ENCODE peak calls at places on chromosome 1, in five cellular contexts. M is iPS-NIHi11; U is CD4-positive, alpha-beta memory T cell; E is NCI-H2081; R is head of caudate nucleus. L is an unnamed sample.

GRCh38 chr1:1307261-1307907 is 346 bp downstream of the ACAP3 start:
- DNase-seq in M (no peak), E (no peak), R (no peak), U (no peak), L (no peak)

GRCh38 chr1:30730351-30731108 is 7.1 kb upstream of the MATN1 start:
- DNase-seq in R (no peak), U (no peak), E (no peak), M (no peak), L (no peak)

GRCh38 chr1:94743866-94744265 is 76.3 kb upstream of the SLC44A3 start:
- DNase-seq in E (no peak), M (no peak), U (no peak), R (no peak), L (no peak)

GRCh38 chr1:104706631-104707147 is 957.0 kb downstream of the AMY1C start:
- DNase-seq in R (no peak), E (no peak), U (no peak), M (no peak), L (no peak)

GRCh38 chr1:50275564-50275963 is 147.7 kb downstream of the DMRTA2 start:
- DNase-seq in E (peak; percentile 78), R (no peak), U (no peak), M (no peak), L (no peak)

GRCh38 chr1:240714893-240715292 is 102.9 kb upstream of the GREM2 start:
- DNase-seq in E (no peak), R (no peak), M (no peak), U (no peak), L (no peak)

GRCh38 chr1:1470626-1471388 is 758 bp upstream of the ATAD3B start:
- DNase-seq in U (no peak), M (no peak), R (no peak), E (no peak), L (no peak)

GRCh38 chr1:221708987-221709386 is 32.9 kb downstream of the DUSP10 start:
- DNase-seq in M (no peak), R (peak; percentile 39), U (peak; percentile 71), E (peak; percentile 96), L (no peak)

GRCh38 chr1:4830756-4831155 is 176.3 kb downstream of the AJAP1 start:
- DNase-seq in E (no peak), U (no peak), R (no peak), M (no peak), L (no peak)

GRCh38 chr1:93616221-93616995 is 65.2 kb downstream of the BCAR3 start:
- DNase-seq in E (no peak), U (no peak), M (no peak), R (no peak), L (no peak)

GRCh38 chr1:78070210-78070609 is 24.4 kb downstream of the GIPC2 start:
- DNase-seq in U (no peak), E (no peak), R (no peak), M (no peak), L (no peak)

GRCh38 chr1:155569988-155570592 is 7.5 kb upstream of the ASH1L start:
- DNase-seq in M (no peak), E (no peak), R (no peak), U (no peak), L (no peak)

GRCh38 chr1:56710646-56711045 is 65.5 kb downstream of the PRKAA2 start:
- DNase-seq in R (no peak), M (no peak), E (no peak), U (no peak), L (no peak)

GRCh38 chr1:232306269-232306911 is 323.5 kb downstream of the SIPA1L2 start:
- DNase-seq in R (no peak), M (peak; percentile 58), U (no peak), E (no peak), L (no peak)

GRCh38 chr1:11845641-11846335 is 1.8 kb downstream of the NPPA start:
- DNase-seq in M (peak; percentile 77), R (no peak), U (peak; percentile 6), E (no peak), L (no peak)

GRCh38 chr1:201903135-201903534 is 14.4 kb downstream of the SHISA4 start:
- DNase-seq in R (no peak), E (no peak), U (no peak), M (no peak), L (no peak)

GRCh38 chr1:214332950-214333798 is 52.2 kb downstream of the SMYD2 start:
- DNase-seq in E (no peak), U (peak; percentile 14), M (peak; percentile 64), R (peak; percentile 38), L (no peak)

GRCh38 chr1:110875216-110875731 is 2.3 kb downstream of the CD53 start:
- DNase-seq in E (no peak), M (no peak), R (no peak), U (peak; percentile 66), L (no peak)

GRCh38 chr1:225437710-225438437 is 10.0 kb upstream of the LBR start:
- DNase-seq in R (no peak), M (no peak), E (no peak), U (no peak), L (no peak)